ENCODE peak calls at places on chromosome 15, in ten cellular contexts. N, J, C, F, L, B, O, S, V and T are unnamed samples.

GRCh38 chr15:90530250-90531051 is 728 bp downstream of the CRTC3 start:
- DNase-seq in N (peak; percentile 70), J (no peak), C (peak; percentile 57), F (peak; percentile 73), L (peak; percentile 73), B (peak; percentile 57), O (peak; percentile 76), S (peak; percentile 24), V (peak; percentile 68), T (peak; percentile 38)

GRCh38 chr15:66184936-66185790 is 68.4 kb downstream of the MEGF11 start:
- DNase-seq in N (no peak), J (no peak), C (no peak), F (no peak), L (no peak), B (no peak), O (no peak), S (no peak), V (no peak), T (no peak)

GRCh38 chr15:25773248-25773647 is 89.9 kb downstream of the ATP10A start:
- DNase-seq in N (no peak), J (no peak), C (no peak), F (no peak), L (no peak), B (no peak), O (no peak), S (no peak), V (peak; percentile 5), T (no peak)

GRCh38 chr15:58438956-58439355 is 7.2 kb downstream of the LIPC start:
- DNase-seq in N (no peak), J (peak; percentile 60), C (peak; percentile 47), F (no peak), L (no peak), B (peak; percentile 47), O (no peak), S (peak; percentile 46), V (peak; percentile 85), T (peak; percentile 37)

GRCh38 chr15:70165811-70166284 is 68.1 kb upstream of the TLE3 start:
- DNase-seq in N (peak; percentile 90), J (no peak), C (no peak), F (no peak), L (no peak), B (peak; percentile 79), O (no peak), S (no peak), V (no peak), T (peak; percentile 87)

GRCh38 chr15:80061581-80061980 is 2.1 kb downstream of the ZFAND6 start:
- DNase-seq in N (no peak), J (no peak), C (no peak), F (no peak), L (no peak), B (no peak), O (no peak), S (peak; percentile 43), V (no peak), T (no peak)

GRCh38 chr15:69658401-69658945 is 205.9 kb downstream of the RPLP1 start:
- DNase-seq in N (no peak), J (no peak), C (no peak), F (no peak), L (no peak), B (no peak), O (no peak), S (no peak), V (no peak), T (no peak)

GRCh38 chr15:80396094-80396493 is 8.1 kb upstream of the ARNT2 start:
- DNase-seq in N (no peak), J (no peak), C (no peak), F (no peak), L (no peak), B (no peak), O (no peak), S (no peak), V (no peak), T (no peak)

GRCh38 chr15:38454687-38455071 is 752 bp downstream of the FAM98B start:
- DNase-seq in N (no peak), J (no peak), C (no peak), F (no peak), L (no peak), B (no peak), O (no peak), S (peak; percentile 19), V (peak; percentile 22), T (no peak)

GRCh38 chr15:38455096-38455495 is 1.2 kb downstream of the FAM98B start:
- DNase-seq in N (no peak), J (no peak), C (no peak), F (no peak), L (no peak), B (no peak), O (no peak), S (peak; percentile 48), V (peak; percentile 25), T (no peak)

GRCh38 chr15:38459480-38459879 is 5.6 kb downstream of the FAM98B start:
- DNase-seq in N (no peak), J (no peak), C (no peak), F (no peak), L (no peak), B (no peak), O (no peak), S (no peak), V (no peak), T (no peak)

GRCh38 chr15:38458646-38459045 is 4.7 kb downstream of the FAM98B start:
- DNase-seq in N (no peak), J (no peak), C (no peak), F (no peak), L (no peak), B (no peak), O (no peak), S (no peak), V (no peak), T (no peak)

DNA sequence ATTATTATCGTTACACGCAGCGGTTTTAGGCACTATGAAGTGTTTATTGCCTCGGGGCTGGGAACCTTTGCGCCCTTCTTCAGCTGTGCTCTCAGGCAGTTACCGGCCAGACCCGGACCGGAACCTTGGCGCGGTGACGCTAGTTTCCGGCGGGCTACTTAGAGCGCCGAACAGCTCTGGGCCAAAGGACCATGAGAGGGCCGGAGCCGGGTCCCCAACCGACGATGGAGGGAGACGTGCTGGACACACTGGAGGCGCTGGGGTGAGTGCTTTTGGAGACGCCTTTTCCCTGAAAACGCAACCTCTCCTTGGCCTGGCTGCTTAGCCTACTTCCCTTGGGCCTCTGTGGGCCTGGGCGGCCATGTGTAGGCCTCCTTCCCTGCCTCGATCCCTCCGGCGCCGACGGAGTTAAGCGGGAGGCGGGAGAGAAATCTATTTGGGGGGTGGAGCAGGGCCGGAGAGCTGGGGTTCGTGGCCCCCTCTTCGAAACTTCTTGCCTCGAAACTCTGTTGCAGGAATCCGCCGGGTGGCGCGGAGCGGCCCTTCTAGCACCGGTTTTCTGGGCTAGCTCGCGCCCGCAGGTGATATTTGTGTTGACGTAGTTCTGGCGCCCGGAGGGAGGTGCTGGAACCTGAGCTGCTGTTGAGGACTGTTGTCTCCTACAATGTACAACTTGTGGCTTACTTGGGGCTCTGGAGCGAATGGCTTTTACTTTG is at the start of gene FAM98B:
- DNase-seq in N (peak; percentile 93), J (peak; percentile 75), C (peak; percentile 92), F (peak; percentile 53), L (peak; percentile 91), B (peak; percentile 89), O (peak; percentile 85), S (peak; percentile 85), V (peak; percentile 90), T (peak; percentile 88)
- TF ChIP-seq POLR2A in N (no peak), J (peak; percentile 39), C (peak; percentile 46), F (peak; percentile 92), L (no peak), B (no peak), O (peak; percentile 36), S (peak; percentile 67), V (peak; percentile 83), T (peak; percentile 41)

GRCh38 chr15:62889734-62890505 is 152.6 kb upstream of the TPM1 start:
- DNase-seq in N (peak; percentile 40), J (no peak), C (no peak), F (no peak), L (no peak), B (no peak), O (no peak), S (peak; percentile 59), V (no peak), T (no peak)
- TF ChIP-seq POLR2A in N (no peak), J (no peak), C (no peak), F (no peak), L (no peak), B (no peak), O (no peak), S (no peak), V (no peak), T (no peak)

GRCh38 chr15:85583404-85584390 is 203.3 kb downstream of the AKAP13 start:
- DNase-seq in N (peak; percentile 75), J (peak; percentile 36), C (peak; percentile 65), F (no peak), L (peak; percentile 58), B (peak; percentile 46), O (no peak), S (peak; percentile 68), V (no peak), T (peak; percentile 39)

GRCh38 chr15:85581495-85581894 is 201.1 kb downstream of the AKAP13 start:
- DNase-seq in N (peak; percentile 81), J (no peak), C (peak; percentile 64), F (no peak), L (peak; percentile 74), B (peak; percentile 69), O (no peak), S (no peak), V (no peak), T (peak; percentile 77)

GRCh38 chr15:85580914-85581313 is 200.5 kb downstream of the AKAP13 start:
- DNase-seq in N (no peak), J (no peak), C (peak; percentile 67), F (no peak), L (no peak), B (no peak), O (no peak), S (no peak), V (no peak), T (peak; percentile 51)

GRCh38 chr15:85582076-85582718 is 201.8 kb downstream of the AKAP13 start:
- DNase-seq in N (no peak), J (no peak), C (peak; percentile 57), F (no peak), L (no peak), B (no peak), O (no peak), S (peak; percentile 24), V (no peak), T (peak; percentile 38)

GRCh38 chr15:85582719-85583089 is 202.3 kb downstream of the AKAP13 start:
- DNase-seq in N (peak; percentile 77), J (no peak), C (peak; percentile 75), F (no peak), L (peak; percentile 79), B (peak; percentile 75), O (peak; percentile 48), S (peak; percentile 46), V (no peak), T (peak; percentile 69)
- TF ChIP-seq POLR2A in N (no peak), J (no peak), C (peak; percentile 43), F (peak; percentile 49), L (no peak), B (no peak), O (peak; percentile 19), S (no peak), V (no peak), T (peak; percentile 24)

DNA sequence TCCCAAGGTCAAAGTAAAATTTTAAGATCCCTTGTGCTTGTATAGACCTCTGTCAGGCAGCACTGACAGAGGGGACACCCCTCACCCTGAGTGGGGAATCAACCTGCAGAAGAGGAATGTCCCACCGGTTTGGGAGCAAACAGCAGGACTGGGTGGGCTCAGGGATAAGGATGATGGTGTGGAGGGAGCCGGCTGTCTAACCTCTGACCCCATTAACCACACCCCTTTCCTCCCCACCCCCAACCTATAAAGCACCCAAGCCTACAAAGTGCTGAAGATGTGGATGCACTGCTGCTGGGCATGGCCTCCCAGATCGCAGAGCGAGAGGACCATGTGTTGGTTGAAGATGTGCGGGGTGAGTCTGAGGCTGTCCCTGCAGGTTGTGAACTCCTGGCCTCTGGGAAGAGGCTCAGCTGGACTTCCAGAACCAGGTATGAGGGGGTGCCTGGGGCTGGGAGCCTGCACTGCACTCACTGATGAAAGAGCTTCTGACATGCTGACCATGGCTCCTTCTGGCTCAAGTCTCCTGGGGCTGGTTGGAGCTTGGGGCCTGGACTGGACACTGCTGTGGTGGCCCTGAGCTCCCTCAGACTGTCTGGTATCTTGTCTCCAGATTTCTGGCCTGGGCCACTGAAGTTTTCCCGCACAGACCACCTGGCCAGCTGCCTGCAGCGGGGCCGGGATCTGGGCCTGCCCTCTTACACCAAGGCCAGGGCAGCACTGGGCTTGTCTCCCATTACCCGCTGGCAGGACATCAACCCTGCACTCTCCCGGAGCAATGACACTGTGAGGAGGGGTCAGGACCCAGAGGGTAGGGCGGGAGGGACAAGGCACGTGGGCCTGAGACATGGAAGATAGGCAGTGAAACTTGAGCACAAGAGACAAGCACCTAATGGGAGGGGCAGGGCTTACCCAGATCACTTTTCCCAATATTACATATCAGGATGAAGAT is 9.3 kb downstream of the DUOX1 start:
- DNase-seq in N (no peak), J (no peak), C (no peak), F (no peak), L (no peak), B (no peak), O (no peak), S (no peak), V (no peak), T (peak; percentile 61)
- TF ChIP-seq POLR2A in N (no peak), J (no peak), C (no peak), F (no peak), L (no peak), B (no peak), O (no peak), S (no peak), V (no peak), T (peak; percentile 21)